ENCODE peak calls at places on chromosomes 11 and 22, in seven cellular contexts. One of them, this sample, is unnamed.

GRCh38 chr11:8223513-8223899 is 40.2 kb downstream of the LMO1 start:
- DNase-seq in HCT116: no peak
- DNase-seq in MM.1S: no peak
- DNase-seq in GM23338: no peak
- DNase-seq in OCI-LY7: no peak
- DNase-seq in SK-N-SH: no peak
- DNase-seq in GM23248: peak; percentile 63
- DNase-seq in this sample: no peak

GRCh38 chr22:36873614-36874308 is 13.0 kb downstream of the NCF4 start:
- DNase-seq in SK-N-SH: peak; percentile 62
- DNase-seq in MM.1S: peak; percentile 92
- DNase-seq in HCT116: peak; percentile 37
- DNase-seq in GM23248: peak; percentile 80
- DNase-seq in GM23338: peak; percentile 56
- DNase-seq in OCI-LY7: peak; percentile 33
- DNase-seq in this sample: peak; percentile 74

GRCh38 chr11:16741473-16741872 is 3.0 kb downstream of the C11orf58 start:
- DNase-seq in HCT116: no peak
- DNase-seq in GM23248: no peak
- DNase-seq in SK-N-SH: no peak
- DNase-seq in MM.1S: no peak
- DNase-seq in GM23338: peak; percentile 9
- DNase-seq in OCI-LY7: peak; percentile 8
- DNase-seq in this sample: no peak

GRCh38 chr11:1103401-1104360 is 29.0 kb downstream of the MUC2 start:
- DNase-seq in SK-N-SH: no peak
- DNase-seq in OCI-LY7: no peak
- DNase-seq in GM23248: no peak
- DNase-seq in HCT116: no peak
- DNase-seq in MM.1S: no peak
- DNase-seq in GM23338: no peak
- DNase-seq in this sample: no peak

GRCh38 chr11:129814244-129814992 is 1.2 kb upstream of the TMEM45B start:
- DNase-seq in HCT116: no peak
- DNase-seq in SK-N-SH: peak; percentile 30
- DNase-seq in MM.1S: no peak
- DNase-seq in OCI-LY7: peak; percentile 27
- DNase-seq in GM23338: peak; percentile 45
- DNase-seq in GM23248: no peak
- DNase-seq in this sample: no peak

GRCh38 chr11:70454197-70454767 is 56.0 kb downstream of the CTTN start:
- DNase-seq in OCI-LY7: no peak
- DNase-seq in GM23248: no peak
- DNase-seq in HCT116: no peak
- DNase-seq in SK-N-SH: no peak
- DNase-seq in MM.1S: no peak
- DNase-seq in GM23338: no peak
- DNase-seq in this sample: no peak

GRCh38 chr11:48001438-48002021 is 21.2 kb downstream of the PTPRJ start:
- DNase-seq in GM23248: peak; percentile 73
- DNase-seq in HCT116: no peak
- DNase-seq in MM.1S: no peak
- DNase-seq in OCI-LY7: peak; percentile 75
- DNase-seq in GM23338: no peak
- DNase-seq in SK-N-SH: no peak
- DNase-seq in this sample: no peak

GRCh38 chr11:119092880-119093665 is 8.4 kb downstream of the HMBS start:
- DNase-seq in HCT116: no peak
- DNase-seq in GM23338: no peak
- DNase-seq in OCI-LY7: no peak
- DNase-seq in MM.1S: no peak
- DNase-seq in GM23248: peak; percentile 41
- DNase-seq in SK-N-SH: no peak
- DNase-seq in this sample: no peak

GRCh38 chr11:76339217-76339616 is 41.7 kb downstream of the THAP12 start:
- DNase-seq in GM23248: peak; percentile 44
- DNase-seq in OCI-LY7: peak; percentile 14
- DNase-seq in GM23338: no peak
- DNase-seq in MM.1S: no peak
- DNase-seq in SK-N-SH: no peak
- DNase-seq in HCT116: no peak
- DNase-seq in this sample: no peak

GRCh38 chr11:60880189-60880588 is 12.8 kb downstream of the ZP1 start:
- DNase-seq in GM23248: no peak
- DNase-seq in MM.1S: no peak
- DNase-seq in HCT116: no peak
- DNase-seq in GM23338: no peak
- DNase-seq in OCI-LY7: no peak
- DNase-seq in SK-N-SH: no peak
- DNase-seq in this sample: no peak

GRCh38 chr11:131534031-131534430 is 163.6 kb downstream of the NTM start:
- DNase-seq in OCI-LY7: no peak
- DNase-seq in SK-N-SH: no peak
- DNase-seq in HCT116: no peak
- DNase-seq in MM.1S: no peak
- DNase-seq in GM23338: no peak
- DNase-seq in GM23248: no peak
- DNase-seq in this sample: no peak

GRCh38 chr22:29695129-29695926 is 24.5 kb upstream of the CABP7 start:
- DNase-seq in HCT116: no peak
- DNase-seq in GM23338: no peak
- DNase-seq in GM23248: no peak
- DNase-seq in SK-N-SH: peak; percentile 86
- DNase-seq in MM.1S: no peak
- DNase-seq in OCI-LY7: no peak
- DNase-seq in this sample: no peak
- H3K4me2 ChIP-seq in HCT116: no peak overlapping the region
- H3K4me2 ChIP-seq in GM23338: no peak overlapping the region
- H3K4me2 ChIP-seq in GM23248: no peak overlapping the region
- H3K4me2 ChIP-seq in SK-N-SH: no peak overlapping the region
- H3K4me2 ChIP-seq in MM.1S: no peak overlapping the region
- H3K4me2 ChIP-seq in OCI-LY7: no peak overlapping the region
- H3K4me2 ChIP-seq in this sample: no peak overlapping the region

GRCh38 chr11:115219378-115219777 is 284.8 kb downstream of the CADM1 start:
- DNase-seq in MM.1S: no peak
- DNase-seq in GM23338: no peak
- DNase-seq in SK-N-SH: no peak
- DNase-seq in HCT116: no peak
- DNase-seq in GM23248: no peak
- DNase-seq in OCI-LY7: peak; percentile 10
- DNase-seq in this sample: no peak

GRCh38 chr11:115214644-115215305 is 289.4 kb downstream of the CADM1 start:
- DNase-seq in SK-N-SH: no peak
- DNase-seq in OCI-LY7: no peak
- DNase-seq in GM23338: no peak
- DNase-seq in GM23248: no peak
- DNase-seq in MM.1S: no peak
- DNase-seq in HCT116: no peak
- DNase-seq in this sample: no peak

GRCh38 chr11:115220423-115220822 is 283.8 kb downstream of the CADM1 start:
- DNase-seq in OCI-LY7: no peak
- DNase-seq in GM23338: no peak
- DNase-seq in GM23248: no peak
- DNase-seq in HCT116: no peak
- DNase-seq in MM.1S: no peak
- DNase-seq in SK-N-SH: no peak
- DNase-seq in this sample: no peak

GRCh38 chr11:115215694-115216615 is 288.3 kb downstream of the CADM1 start:
- DNase-seq in SK-N-SH: no peak
- DNase-seq in GM23248: peak; percentile 19
- DNase-seq in GM23338: peak; percentile 75
- DNase-seq in HCT116: no peak
- DNase-seq in OCI-LY7: peak; percentile 41
- DNase-seq in MM.1S: no peak
- DNase-seq in this sample: peak; percentile 11

DNA sequence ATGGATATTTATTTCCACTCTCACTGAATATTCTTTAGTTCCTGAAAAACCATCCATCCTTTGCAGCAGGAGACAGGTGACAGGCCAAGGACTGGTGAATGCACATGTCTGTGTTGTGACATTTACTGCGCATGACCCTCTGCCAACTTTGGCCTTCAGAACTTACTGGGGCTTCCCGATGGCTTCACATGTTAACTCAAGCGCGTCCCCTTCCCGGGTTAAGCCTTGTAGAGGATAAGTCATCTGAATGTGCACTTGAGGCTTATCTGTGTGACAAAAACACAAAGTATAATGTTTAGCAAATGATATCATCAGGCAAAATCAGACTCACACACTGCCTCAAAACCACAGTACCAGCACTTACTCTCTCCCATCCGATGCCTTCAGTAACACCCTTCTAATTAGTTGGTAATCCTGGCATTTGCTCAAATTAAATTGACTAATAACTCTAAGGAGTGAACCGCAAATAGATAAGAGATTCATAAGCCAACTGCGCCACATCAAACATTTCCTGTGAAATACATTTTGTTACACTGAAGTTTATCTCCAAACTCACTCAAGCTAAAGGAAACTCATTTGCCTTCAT is 286.4 kb downstream of the CADM1 start:
- DNase-seq in HCT116: no peak
- DNase-seq in GM23248: no peak
- DNase-seq in MM.1S: no peak
- DNase-seq in GM23338: no peak
- DNase-seq in SK-N-SH: no peak
- DNase-seq in OCI-LY7: no peak
- DNase-seq in this sample: no peak
- TF ChIP-seq EZH2phosphoT487 in HCT116: no peak
- TF ChIP-seq EZH2phosphoT487 in GM23248: no peak
- TF ChIP-seq EZH2phosphoT487 in MM.1S: no peak
- TF ChIP-seq EZH2phosphoT487 in GM23338: no peak
- TF ChIP-seq EZH2phosphoT487 in SK-N-SH: no peak
- TF ChIP-seq EZH2phosphoT487 in OCI-LY7: no peak
- TF ChIP-seq EZH2phosphoT487 in this sample: no peak

GRCh38 chr11:120147094-120147949 is 9.4 kb upstream of the TRIM29 start:
- DNase-seq in SK-N-SH: no peak
- DNase-seq in MM.1S: no peak
- DNase-seq in OCI-LY7: no peak
- DNase-seq in HCT116: no peak
- DNase-seq in GM23338: no peak
- DNase-seq in GM23248: no peak
- DNase-seq in this sample: peak; percentile 5
- H3K4me2 ChIP-seq in SK-N-SH: no peak overlapping the region
- H3K4me2 ChIP-seq in MM.1S: no peak overlapping the region
- H3K4me2 ChIP-seq in OCI-LY7: no peak overlapping the region
- H3K4me2 ChIP-seq in HCT116: no peak overlapping the region
- H3K4me2 ChIP-seq in GM23338: no peak overlapping the region
- H3K4me2 ChIP-seq in GM23248: no peak overlapping the region
- H3K4me2 ChIP-seq in this sample: no peak overlapping the region

DNA sequence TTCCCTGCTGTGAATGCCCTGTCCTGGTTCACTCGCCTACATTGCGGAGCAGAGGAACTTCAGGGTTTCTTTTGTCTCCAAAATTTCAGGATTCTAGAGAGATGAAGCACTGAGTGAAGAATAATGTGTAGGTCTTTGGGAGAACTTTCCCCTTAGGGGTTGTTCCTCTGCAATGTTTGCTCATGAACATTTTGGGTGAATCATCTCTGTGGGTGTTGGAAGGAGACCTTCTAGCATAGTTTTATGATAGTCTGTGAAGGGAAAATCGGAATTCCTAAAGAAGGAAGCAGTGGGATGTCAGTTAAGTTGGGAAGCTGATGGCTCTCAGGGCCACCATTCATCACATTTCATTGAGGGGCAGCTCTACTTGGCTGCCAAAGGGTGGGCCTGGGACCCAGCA is 64.8 kb downstream of the MIAT start:
- DNase-seq in SK-N-SH: no peak
- DNase-seq in MM.1S: no peak
- DNase-seq in GM23248: peak; percentile 85
- DNase-seq in HCT116: no peak
- DNase-seq in OCI-LY7: no peak
- DNase-seq in GM23338: no peak
- DNase-seq in this sample: no peak
- TF ChIP-seq EZH2phosphoT487 in SK-N-SH: no peak
- TF ChIP-seq EZH2phosphoT487 in MM.1S: no peak
- TF ChIP-seq EZH2phosphoT487 in GM23248: no peak
- TF ChIP-seq EZH2phosphoT487 in HCT116: no peak
- TF ChIP-seq EZH2phosphoT487 in OCI-LY7: no peak
- TF ChIP-seq EZH2phosphoT487 in GM23338: no peak
- TF ChIP-seq EZH2phosphoT487 in this sample: no peak

GRCh38 chr11:36405585-36406367 is 104.3 kb downstream of the TRAF6 start:
- DNase-seq in GM23248: no peak
- DNase-seq in OCI-LY7: no peak
- DNase-seq in GM23338: no peak
- DNase-seq in SK-N-SH: no peak
- DNase-seq in HCT116: no peak
- DNase-seq in MM.1S: no peak
- DNase-seq in this sample: no peak
- H3K4me2 ChIP-seq in GM23248: no peak overlapping the region
- H3K4me2 ChIP-seq in OCI-LY7: no peak overlapping the region
- H3K4me2 ChIP-seq in GM23338: no peak overlapping the region
- H3K4me2 ChIP-seq in SK-N-SH: no peak overlapping the region
- H3K4me2 ChIP-seq in HCT116: no peak overlapping the region
- H3K4me2 ChIP-seq in MM.1S: no peak overlapping the region
- H3K4me2 ChIP-seq in this sample: no peak overlapping the region

This sample was measured in hepatocyte.